ENCODE peak calls at places on chromosomes 7 and 10, in seven cellular contexts. One of them, this sample, is unnamed.

GRCh38 chr7:114941692-114942091 is 19.8 kb downstream of the MDFIC start:
- ATAC-seq in stimulated activated naive CD8-positive, alpha-beta T cell treated with anti-CD3 and anti-CD28 coated beads, Interleukin-15, Interleukin-2, amounts not matched to agents 100 U/mL and 50 U/mL, for 24 hours: no peak
- ATAC-seq in activated CD4-positive, alpha-beta T cell treated with anti-CD3 and anti-CD28 coated beads for 36 hours: no peak
- ATAC-seq in stimulated activated effector memory CD8-positive, alpha-beta T cell treated with anti-CD3 and anti-CD28 coated beads, Interleukin-12 subunit alpha, Interleukin-12 subunit beta, amount 100 ng/mL, for 72 hours: peak
- ATAC-seq in left lung: no peak
- ATAC-seq in stimulated activated naive B cell treated with anti-CD40 and anti-IgM and Interleukin-4, amounts not matched to agents 10 μg/mL and 1 μg/mL and 100 μg/mL, for 72 hours: no peak
- ATAC-seq in activated naive CD4-positive, alpha-beta T cell treated with anti-CD3 and anti-CD28 coated beads, Interleukin-2, amount 50 U/mL, for 72 hours: no peak
- ATAC-seq in this sample: no peak

GRCh38 chr7:155533827-155534690 is 12.3 kb downstream of the CNPY1 start:
- ATAC-seq in stimulated activated naive B cell treated with anti-CD40 and anti-IgM and Interleukin-4, amounts not matched to agents 10 μg/mL and 1 μg/mL and 100 μg/mL, for 72 hours: peak
- ATAC-seq in left lung: peak
- ATAC-seq in stimulated activated effector memory CD8-positive, alpha-beta T cell treated with anti-CD3 and anti-CD28 coated beads, Interleukin-12 subunit alpha, Interleukin-12 subunit beta, amount 100 ng/mL, for 72 hours: peak
- ATAC-seq in stimulated activated naive CD8-positive, alpha-beta T cell treated with anti-CD3 and anti-CD28 coated beads, Interleukin-15, Interleukin-2, amounts not matched to agents 100 U/mL and 50 U/mL, for 24 hours: peak
- ATAC-seq in activated naive CD4-positive, alpha-beta T cell treated with anti-CD3 and anti-CD28 coated beads, Interleukin-2, amount 50 U/mL, for 72 hours: peak
- ATAC-seq in activated CD4-positive, alpha-beta T cell treated with anti-CD3 and anti-CD28 coated beads for 36 hours: peak
- ATAC-seq in this sample: peak

GRCh38 chr10:91564026-91564425 is 68.8 kb downstream of the PPP1R3C start:
- ATAC-seq in activated CD4-positive, alpha-beta T cell treated with anti-CD3 and anti-CD28 coated beads for 36 hours: no peak
- ATAC-seq in left lung: no peak
- ATAC-seq in stimulated activated naive CD8-positive, alpha-beta T cell treated with anti-CD3 and anti-CD28 coated beads, Interleukin-15, Interleukin-2, amounts not matched to agents 100 U/mL and 50 U/mL, for 24 hours: no peak
- ATAC-seq in stimulated activated naive B cell treated with anti-CD40 and anti-IgM and Interleukin-4, amounts not matched to agents 10 μg/mL and 1 μg/mL and 100 μg/mL, for 72 hours: no peak
- ATAC-seq in stimulated activated effector memory CD8-positive, alpha-beta T cell treated with anti-CD3 and anti-CD28 coated beads, Interleukin-12 subunit alpha, Interleukin-12 subunit beta, amount 100 ng/mL, for 72 hours: no peak
- ATAC-seq in activated naive CD4-positive, alpha-beta T cell treated with anti-CD3 and anti-CD28 coated beads, Interleukin-2, amount 50 U/mL, for 72 hours: no peak
- ATAC-seq in this sample: no peak

GRCh38 chr7:141550694-141551079 is 523 bp upstream of the AGK start:
- ATAC-seq in activated CD4-positive, alpha-beta T cell treated with anti-CD3 and anti-CD28 coated beads for 36 hours: peak
- ATAC-seq in activated naive CD4-positive, alpha-beta T cell treated with anti-CD3 and anti-CD28 coated beads, Interleukin-2, amount 50 U/mL, for 72 hours: peak
- ATAC-seq in left lung: peak
- ATAC-seq in stimulated activated effector memory CD8-positive, alpha-beta T cell treated with anti-CD3 and anti-CD28 coated beads, Interleukin-12 subunit alpha, Interleukin-12 subunit beta, amount 100 ng/mL, for 72 hours: no peak
- ATAC-seq in stimulated activated naive CD8-positive, alpha-beta T cell treated with anti-CD3 and anti-CD28 coated beads, Interleukin-15, Interleukin-2, amounts not matched to agents 100 U/mL and 50 U/mL, for 24 hours: no peak
- ATAC-seq in stimulated activated naive B cell treated with anti-CD40 and anti-IgM and Interleukin-4, amounts not matched to agents 10 μg/mL and 1 μg/mL and 100 μg/mL, for 72 hours: no peak
- ATAC-seq in this sample: peak

GRCh38 chr10:124091646-124092269 is 1.6 kb downstream of the CHST15 start:
- ATAC-seq in stimulated activated naive B cell treated with anti-CD40 and anti-IgM and Interleukin-4, amounts not matched to agents 10 μg/mL and 1 μg/mL and 100 μg/mL, for 72 hours: peak
- ATAC-seq in activated naive CD4-positive, alpha-beta T cell treated with anti-CD3 and anti-CD28 coated beads, Interleukin-2, amount 50 U/mL, for 72 hours: peak
- ATAC-seq in activated CD4-positive, alpha-beta T cell treated with anti-CD3 and anti-CD28 coated beads for 36 hours: no peak
- ATAC-seq in stimulated activated naive CD8-positive, alpha-beta T cell treated with anti-CD3 and anti-CD28 coated beads, Interleukin-15, Interleukin-2, amounts not matched to agents 100 U/mL and 50 U/mL, for 24 hours: no peak
- ATAC-seq in stimulated activated effector memory CD8-positive, alpha-beta T cell treated with anti-CD3 and anti-CD28 coated beads, Interleukin-12 subunit alpha, Interleukin-12 subunit beta, amount 100 ng/mL, for 72 hours: peak
- ATAC-seq in left lung: peak
- ATAC-seq in this sample: no peak

GRCh38 chr10:22724773-22725172 is 10.4 kb upstream of the PIP4K2A start:
- ATAC-seq in activated naive CD4-positive, alpha-beta T cell treated with anti-CD3 and anti-CD28 coated beads, Interleukin-2, amount 50 U/mL, for 72 hours: peak
- ATAC-seq in stimulated activated naive B cell treated with anti-CD40 and anti-IgM and Interleukin-4, amounts not matched to agents 10 μg/mL and 1 μg/mL and 100 μg/mL, for 72 hours: no peak
- ATAC-seq in left lung: no peak
- ATAC-seq in stimulated activated naive CD8-positive, alpha-beta T cell treated with anti-CD3 and anti-CD28 coated beads, Interleukin-15, Interleukin-2, amounts not matched to agents 100 U/mL and 50 U/mL, for 24 hours: no peak
- ATAC-seq in stimulated activated effector memory CD8-positive, alpha-beta T cell treated with anti-CD3 and anti-CD28 coated beads, Interleukin-12 subunit alpha, Interleukin-12 subunit beta, amount 100 ng/mL, for 72 hours: no peak
- ATAC-seq in activated CD4-positive, alpha-beta T cell treated with anti-CD3 and anti-CD28 coated beads for 36 hours: peak
- ATAC-seq in this sample: no peak

GRCh38 chr7:138755331-138755747 is 42.5 kb upstream of the TMEM213 start:
- ATAC-seq in stimulated activated naive B cell treated with anti-CD40 and anti-IgM and Interleukin-4, amounts not matched to agents 10 μg/mL and 1 μg/mL and 100 μg/mL, for 72 hours: no peak
- ATAC-seq in activated naive CD4-positive, alpha-beta T cell treated with anti-CD3 and anti-CD28 coated beads, Interleukin-2, amount 50 U/mL, for 72 hours: no peak
- ATAC-seq in left lung: no peak
- ATAC-seq in activated CD4-positive, alpha-beta T cell treated with anti-CD3 and anti-CD28 coated beads for 36 hours: no peak
- ATAC-seq in stimulated activated naive CD8-positive, alpha-beta T cell treated with anti-CD3 and anti-CD28 coated beads, Interleukin-15, Interleukin-2, amounts not matched to agents 100 U/mL and 50 U/mL, for 24 hours: no peak
- ATAC-seq in stimulated activated effector memory CD8-positive, alpha-beta T cell treated with anti-CD3 and anti-CD28 coated beads, Interleukin-12 subunit alpha, Interleukin-12 subunit beta, amount 100 ng/mL, for 72 hours: no peak
- ATAC-seq in this sample: no peak

GRCh38 chr10:7710446-7710845 is 7.3 kb downstream of the ITIH2 start:
- ATAC-seq in stimulated activated naive CD8-positive, alpha-beta T cell treated with anti-CD3 and anti-CD28 coated beads, Interleukin-15, Interleukin-2, amounts not matched to agents 100 U/mL and 50 U/mL, for 24 hours: no peak
- ATAC-seq in activated CD4-positive, alpha-beta T cell treated with anti-CD3 and anti-CD28 coated beads for 36 hours: no peak
- ATAC-seq in left lung: no peak
- ATAC-seq in activated naive CD4-positive, alpha-beta T cell treated with anti-CD3 and anti-CD28 coated beads, Interleukin-2, amount 50 U/mL, for 72 hours: no peak
- ATAC-seq in stimulated activated effector memory CD8-positive, alpha-beta T cell treated with anti-CD3 and anti-CD28 coated beads, Interleukin-12 subunit alpha, Interleukin-12 subunit beta, amount 100 ng/mL, for 72 hours: no peak
- ATAC-seq in stimulated activated naive B cell treated with anti-CD40 and anti-IgM and Interleukin-4, amounts not matched to agents 10 μg/mL and 1 μg/mL and 100 μg/mL, for 72 hours: no peak
- ATAC-seq in this sample: no peak

GRCh38 chr10:28690545-28690944 is 13.2 kb downstream of the BAMBI start:
- ATAC-seq in stimulated activated naive B cell treated with anti-CD40 and anti-IgM and Interleukin-4, amounts not matched to agents 10 μg/mL and 1 μg/mL and 100 μg/mL, for 72 hours: no peak
- ATAC-seq in left lung: no peak
- ATAC-seq in stimulated activated effector memory CD8-positive, alpha-beta T cell treated with anti-CD3 and anti-CD28 coated beads, Interleukin-12 subunit alpha, Interleukin-12 subunit beta, amount 100 ng/mL, for 72 hours: no peak
- ATAC-seq in activated naive CD4-positive, alpha-beta T cell treated with anti-CD3 and anti-CD28 coated beads, Interleukin-2, amount 50 U/mL, for 72 hours: no peak
- ATAC-seq in stimulated activated naive CD8-positive, alpha-beta T cell treated with anti-CD3 and anti-CD28 coated beads, Interleukin-15, Interleukin-2, amounts not matched to agents 100 U/mL and 50 U/mL, for 24 hours: no peak
- ATAC-seq in activated CD4-positive, alpha-beta T cell treated with anti-CD3 and anti-CD28 coated beads for 36 hours: no peak
- ATAC-seq in this sample: no peak

GRCh38 chr10:89887830-89888229 is 186.4 kb downstream of the KIF20B start:
- ATAC-seq in stimulated activated naive B cell treated with anti-CD40 and anti-IgM and Interleukin-4, amounts not matched to agents 10 μg/mL and 1 μg/mL and 100 μg/mL, for 72 hours: peak
- ATAC-seq in activated naive CD4-positive, alpha-beta T cell treated with anti-CD3 and anti-CD28 coated beads, Interleukin-2, amount 50 U/mL, for 72 hours: no peak
- ATAC-seq in stimulated activated naive CD8-positive, alpha-beta T cell treated with anti-CD3 and anti-CD28 coated beads, Interleukin-15, Interleukin-2, amounts not matched to agents 100 U/mL and 50 U/mL, for 24 hours: peak
- ATAC-seq in stimulated activated effector memory CD8-positive, alpha-beta T cell treated with anti-CD3 and anti-CD28 coated beads, Interleukin-12 subunit alpha, Interleukin-12 subunit beta, amount 100 ng/mL, for 72 hours: peak
- ATAC-seq in left lung: no peak
- ATAC-seq in activated CD4-positive, alpha-beta T cell treated with anti-CD3 and anti-CD28 coated beads for 36 hours: no peak
- ATAC-seq in this sample: peak

GRCh38 chr10:110413903-110414562 is 83.7 kb upstream of the DUSP5 start:
- ATAC-seq in activated naive CD4-positive, alpha-beta T cell treated with anti-CD3 and anti-CD28 coated beads, Interleukin-2, amount 50 U/mL, for 72 hours: peak
- ATAC-seq in stimulated activated effector memory CD8-positive, alpha-beta T cell treated with anti-CD3 and anti-CD28 coated beads, Interleukin-12 subunit alpha, Interleukin-12 subunit beta, amount 100 ng/mL, for 72 hours: peak
- ATAC-seq in stimulated activated naive B cell treated with anti-CD40 and anti-IgM and Interleukin-4, amounts not matched to agents 10 μg/mL and 1 μg/mL and 100 μg/mL, for 72 hours: peak
- ATAC-seq in left lung: no peak
- ATAC-seq in stimulated activated naive CD8-positive, alpha-beta T cell treated with anti-CD3 and anti-CD28 coated beads, Interleukin-15, Interleukin-2, amounts not matched to agents 100 U/mL and 50 U/mL, for 24 hours: peak
- ATAC-seq in activated CD4-positive, alpha-beta T cell treated with anti-CD3 and anti-CD28 coated beads for 36 hours: peak
- ATAC-seq in this sample: no peak

GRCh38 chr7:142134944-142135343 is 23.4 kb downstream of the MGAM2 start:
- ATAC-seq in stimulated activated naive CD8-positive, alpha-beta T cell treated with anti-CD3 and anti-CD28 coated beads, Interleukin-15, Interleukin-2, amounts not matched to agents 100 U/mL and 50 U/mL, for 24 hours: no peak
- ATAC-seq in stimulated activated effector memory CD8-positive, alpha-beta T cell treated with anti-CD3 and anti-CD28 coated beads, Interleukin-12 subunit alpha, Interleukin-12 subunit beta, amount 100 ng/mL, for 72 hours: no peak
- ATAC-seq in activated naive CD4-positive, alpha-beta T cell treated with anti-CD3 and anti-CD28 coated beads, Interleukin-2, amount 50 U/mL, for 72 hours: no peak
- ATAC-seq in left lung: no peak
- ATAC-seq in stimulated activated naive B cell treated with anti-CD40 and anti-IgM and Interleukin-4, amounts not matched to agents 10 μg/mL and 1 μg/mL and 100 μg/mL, for 72 hours: no peak
- ATAC-seq in activated CD4-positive, alpha-beta T cell treated with anti-CD3 and anti-CD28 coated beads for 36 hours: no peak
- ATAC-seq in this sample: no peak

GRCh38 chr7:80781561-80781979 is 137.3 kb downstream of the SEMA3C start:
- ATAC-seq in stimulated activated naive CD8-positive, alpha-beta T cell treated with anti-CD3 and anti-CD28 coated beads, Interleukin-15, Interleukin-2, amounts not matched to agents 100 U/mL and 50 U/mL, for 24 hours: no peak
- ATAC-seq in left lung: peak
- ATAC-seq in stimulated activated effector memory CD8-positive, alpha-beta T cell treated with anti-CD3 and anti-CD28 coated beads, Interleukin-12 subunit alpha, Interleukin-12 subunit beta, amount 100 ng/mL, for 72 hours: no peak
- ATAC-seq in stimulated activated naive B cell treated with anti-CD40 and anti-IgM and Interleukin-4, amounts not matched to agents 10 μg/mL and 1 μg/mL and 100 μg/mL, for 72 hours: no peak
- ATAC-seq in activated CD4-positive, alpha-beta T cell treated with anti-CD3 and anti-CD28 coated beads for 36 hours: no peak
- ATAC-seq in activated naive CD4-positive, alpha-beta T cell treated with anti-CD3 and anti-CD28 coated beads, Interleukin-2, amount 50 U/mL, for 72 hours: no peak
- ATAC-seq in this sample: peak

GRCh38 chr7:38330861-38331709 is 57.6 kb upstream of the TARP start:
- ATAC-seq in activated CD4-positive, alpha-beta T cell treated with anti-CD3 and anti-CD28 coated beads for 36 hours: no peak
- ATAC-seq in stimulated activated effector memory CD8-positive, alpha-beta T cell treated with anti-CD3 and anti-CD28 coated beads, Interleukin-12 subunit alpha, Interleukin-12 subunit beta, amount 100 ng/mL, for 72 hours: peak
- ATAC-seq in stimulated activated naive B cell treated with anti-CD40 and anti-IgM and Interleukin-4, amounts not matched to agents 10 μg/mL and 1 μg/mL and 100 μg/mL, for 72 hours: no peak
- ATAC-seq in activated naive CD4-positive, alpha-beta T cell treated with anti-CD3 and anti-CD28 coated beads, Interleukin-2, amount 50 U/mL, for 72 hours: no peak
- ATAC-seq in stimulated activated naive CD8-positive, alpha-beta T cell treated with anti-CD3 and anti-CD28 coated beads, Interleukin-15, Interleukin-2, amounts not matched to agents 100 U/mL and 50 U/mL, for 24 hours: peak
- ATAC-seq in left lung: no peak
- ATAC-seq in this sample: peak